ENCODE peak calls at places on chromosomes 12 and 14, in eight cellular contexts. F, K, I, Y, A, Z, B and N are unnamed samples.
A peak's percentile ranks its signal among the peaks of the same experiment; 100 is the strongest.

GRCh38 chr14:90816686-90817436 is 631 bp upstream of the TTC7B start:
- DNase-seq in K (no peak), I (no peak), Y (no peak), F (no peak), Z (peak; percentile 49), A (no peak), B (no peak), N (no peak)

GRCh38 chr12:117494833-117495714 is 133.6 kb upstream of the NOS1 start:
- DNase-seq in Z (no peak), Y (no peak), B (peak; percentile 42), K (no peak), F (no peak), A (peak; percentile 67), I (no peak), N (no peak)

GRCh38 chr14:89941830-89942377 is 12.6 kb downstream of the EFCAB11 start:
- DNase-seq in F (no peak), K (no peak), A (no peak), I (no peak), Y (no peak), B (no peak), Z (no peak), N (no peak)

GRCh38 chr12:11657511-11657910 is 8.0 kb downstream of the ETV6 start:
- DNase-seq in F (peak; percentile 34), Z (no peak), A (no peak), K (no peak), Y (no peak), B (no peak), I (no peak), N (no peak)

GRCh38 chr12:6067152-6067916 is 57.1 kb downstream of the VWF start:
- DNase-seq in I (peak; percentile 59), A (no peak), Y (peak; percentile 36), Z (no peak), B (no peak), K (no peak), F (no peak), N (no peak)

GRCh38 chr14:104499784-104500496 is 79.6 kb upstream of the C14orf180 start:
- DNase-seq in Y (no peak), K (no peak), I (no peak), A (no peak), F (no peak), Z (no peak), B (no peak), N (no peak)

GRCh38 chr14:77924392-77924948 is 124.6 kb downstream of the ADCK1 start:
- DNase-seq in I (no peak), Y (no peak), B (no peak), A (no peak), Z (no peak), F (no peak), K (no peak), N (no peak)

GRCh38 chr12:71691504-71692129 is 5.7 kb downstream of the TMEM19 start:
- DNase-seq in B (peak; percentile 17), I (no peak), F (no peak), A (peak; percentile 51), Z (no peak), K (no peak), Y (no peak), N (no peak)

GRCh38 chr14:22407033-22407432 is 182.0 kb downstream of the DAD1 start:
- DNase-seq in Y (no peak), Z (no peak), A (no peak), F (no peak), I (no peak), K (no peak), B (no peak), N (no peak)

GRCh38 chr14:51860836-51861583 is 598 bp downstream of the GNG2 start:
- DNase-seq in K (no peak), B (no peak), Z (no peak), F (peak; percentile 62), Y (no peak), I (peak; percentile 32), A (no peak), N (no peak)

GRCh38 chr12:87150969-87151662 is 878.1 kb downstream of the C12orf50 start:
- DNase-seq in B (no peak), Y (no peak), I (no peak), A (no peak), F (no peak), K (no peak), Z (no peak), N (no peak)

GRCh38 chr14:103626150-103626850 is 2.7 kb upstream of the KLC1 start:
- DNase-seq in Y (no peak), Z (no peak), A (no peak), I (no peak), K (no peak), B (no peak), F (no peak), N (no peak)

GRCh38 chr12:50190859-50191258 is 23.7 kb upstream of the CERS5 start:
- DNase-seq in A (no peak), Z (no peak), Y (no peak), I (no peak), B (no peak), F (no peak), K (no peak), N (no peak)

GRCh38 chr14:85293820-85294219 is 236.1 kb upstream of the FLRT2 start:
- DNase-seq in F (no peak), I (no peak), B (no peak), Y (no peak), Z (no peak), K (no peak), A (no peak), N (no peak)

GRCh38 chr14:85288041-85288440 is 241.9 kb upstream of the FLRT2 start:
- DNase-seq in K (no peak), F (no peak), I (no peak), Z (no peak), B (no peak), Y (no peak), A (no peak), N (no peak)
- TF ChIP-seq CTCF in K (no peak), F (no peak), I (no peak), Z (no peak), B (no peak), Y (no peak), A (no peak), N (no peak)

DNA sequence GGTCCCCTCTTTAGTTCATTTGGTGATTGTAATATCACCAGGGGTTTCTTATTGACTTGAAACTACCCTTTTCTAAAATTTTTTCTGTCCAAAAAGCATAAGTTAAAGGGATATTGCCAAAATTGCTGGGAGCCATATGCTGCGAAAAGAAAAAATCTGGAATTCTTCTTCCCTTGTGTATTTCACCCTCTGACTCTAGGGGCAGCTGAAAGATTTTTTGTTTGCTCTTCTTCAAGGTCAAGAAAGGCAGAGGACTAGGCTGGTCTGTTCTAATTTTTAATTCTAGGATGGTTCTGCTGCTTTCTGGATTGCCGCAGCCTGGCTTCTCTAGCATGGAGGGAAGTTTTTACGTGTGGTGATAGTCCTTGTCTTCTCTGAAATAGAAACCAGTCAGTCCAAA is 61.6 kb downstream of the FBXL14 start:
- DNase-seq in K (no peak), F (no peak), B (no peak), A (no peak), Z (no peak), Y (no peak), I (no peak), N (no peak)
- H3K4me3 ChIP-seq in K (no peak overlapping the region), F (no peak overlapping the region), B (no peak overlapping the region), A (no peak overlapping the region), Z (no peak overlapping the region), Y (no peak overlapping the region), I (no peak overlapping the region), N (peak overlapping the region; percentile 74)

DNA sequence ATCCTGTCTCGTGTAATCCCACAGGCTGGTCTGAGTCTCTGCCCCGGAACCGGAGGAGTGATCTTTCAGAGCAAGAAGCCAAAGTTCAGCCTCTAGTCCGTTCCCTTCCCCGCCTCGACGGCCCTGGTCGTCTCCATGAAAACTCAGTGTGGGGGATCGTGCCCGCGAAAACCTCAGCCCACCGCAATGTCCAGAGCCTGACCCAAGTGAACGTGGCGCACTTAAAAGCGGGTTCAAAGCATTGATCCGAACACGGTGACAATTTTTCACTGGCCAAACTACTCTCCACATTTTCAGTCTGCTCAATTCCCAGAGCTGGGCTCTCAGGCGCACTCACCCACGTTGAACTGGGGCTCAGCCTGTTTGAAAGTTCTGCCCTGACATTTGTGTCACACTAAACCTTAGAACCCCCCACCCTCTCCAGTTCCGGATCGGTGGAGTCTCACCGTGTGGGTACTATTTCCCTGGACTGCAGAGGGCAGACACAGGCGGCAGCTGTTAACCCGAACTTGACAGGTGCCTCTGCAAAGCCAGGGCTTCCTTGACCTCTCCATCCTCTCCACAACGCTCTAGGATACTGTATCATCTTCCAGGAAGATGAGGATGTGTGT is 883 bp upstream of the PRICKLE1 start:
- DNase-seq in Z (peak; percentile 48), F (peak; percentile 40), A (peak; percentile 32), B (no peak), Y (no peak), I (no peak), K (no peak), N (no peak)
- TF ChIP-seq CTCF in Z (no peak), F (peak; percentile 4), A (no peak), B (no peak), Y (peak; percentile 17), I (no peak), K (no peak), N (no peak)

GRCh38 chr12:56995201-56995929 is 11.0 kb downstream of the ZBTB39 start:
- DNase-seq in B (no peak), I (no peak), Z (no peak), K (no peak), Y (no peak), A (no peak), F (no peak), N (no peak)
- H3K4me3 ChIP-seq in B (no peak overlapping the region), I (no peak overlapping the region), Z (no peak overlapping the region), K (no peak overlapping the region), Y (no peak overlapping the region), A (no peak overlapping the region), F (no peak overlapping the region), N (no peak overlapping the region)

GRCh38 chr12:56980268-56980667 is 22.9 kb upstream of the RDH16 start:
- DNase-seq in B (no peak), F (no peak), I (no peak), A (no peak), K (no peak), Y (no peak), Z (no peak), N (no peak)
- TF ChIP-seq CTCF in B (no peak), F (no peak), I (no peak), A (no peak), K (no peak), Y (no peak), Z (no peak), N (no peak)

GRCh38 chr12:89861086-89861485 is 152.4 kb upstream of the ATP2B1 start:
- DNase-seq in A (no peak), I (no peak), B (no peak), K (no peak), F (no peak), Y (no peak), Z (no peak), N (peak; percentile 14)

GRCh38 chr12:89858718-89859117 is 150.1 kb upstream of the ATP2B1 start:
- DNase-seq in Z (no peak), K (no peak), B (no peak), Y (no peak), I (no peak), F (no peak), A (no peak), N (no peak)

GRCh38 chr12:89859513-89860220 is 151.0 kb upstream of the ATP2B1 start:
- DNase-seq in I (no peak), B (no peak), F (no peak), Y (no peak), Z (no peak), A (no peak), K (no peak), N (peak; percentile 13)

GRCh38 chr12:89856431-89856830 is 147.8 kb upstream of the ATP2B1 start:
- DNase-seq in I (peak; percentile 93), F (peak; percentile 87), B (no peak), Z (no peak), Y (peak; percentile 63), K (peak; percentile 26), A (no peak), N (peak; percentile 72)

GRCh38 chr12:89857652-89858274 is 149.1 kb upstream of the ATP2B1 start:
- DNase-seq in B (no peak), A (no peak), Z (no peak), Y (no peak), K (no peak), I (no peak), F (no peak), N (no peak)
- H3K4me3 ChIP-seq in B (no peak overlapping the region), A (no peak overlapping the region), Z (no peak overlapping the region), Y (no peak overlapping the region), K (no peak overlapping the region), I (no peak overlapping the region), F (no peak overlapping the region), N (no peak overlapping the region)